ENCODE peak calls at places on chromosomes 1 and 21, in five cellular contexts. F is left ventricle myocardium inferior, S is ovary, Y is Peyer's patch, G is gastrocnemius medialis. R is an unnamed sample.

GRCh38 chr1:225691861-225692516 is 39.1 kb upstream of the ENAH start:
- DNase-seq in F (no peak), Y (no peak), S (no peak), G (no peak), R (no peak)

GRCh38 chr1:203320546-203321272 is 15.4 kb downstream of the BTG2 start:
- DNase-seq in Y (peak; percentile 95), G (peak; percentile 56), F (peak; percentile 49), S (peak; percentile 68), R (no peak)

GRCh38 chr1:203913045-203913444 is 51.6 kb downstream of the SNRPE start:
- DNase-seq in S (no peak), Y (no peak), F (no peak), G (no peak), R (no peak)

GRCh38 chr1:84635261-84635848 is 54.9 kb downstream of the SSX2IP start:
- DNase-seq in G (no peak), Y (no peak), S (no peak), F (no peak), R (no peak)

GRCh38 chr1:72915581-72915980 is 633.2 kb upstream of the NEGR1 start:
- DNase-seq in Y (no peak), G (no peak), S (no peak), F (no peak), R (no peak)

GRCh38 chr1:100924212-100924611 is 28.3 kb downstream of the SLC30A7 start:
- DNase-seq in Y (no peak), S (no peak), G (no peak), F (no peak), R (no peak)

GRCh38 chr1:233412812-233413211 is 85.3 kb downstream of the MAP3K21 start:
- DNase-seq in Y (no peak), F (no peak), S (no peak), G (no peak), R (no peak)

GRCh38 chr1:109850827-109851226 is 59.8 kb upstream of the CSF1 start:
- DNase-seq in G (no peak), Y (no peak), F (no peak), S (no peak), R (no peak)

GRCh38 chr1:184633785-184634184 is 120.9 kb downstream of the EDEM3 start:
- DNase-seq in G (no peak), Y (no peak), F (no peak), S (no peak), R (no peak)

GRCh38 chr1:233300326-233300725 is 4.8 kb upstream of the PCNX2 start:
- DNase-seq in G (no peak), Y (no peak), S (no peak), F (no peak), R (no peak)

GRCh38 chr1:45557422-45557944 is 6.9 kb downstream of the AKR1A1 start:
- DNase-seq in Y (no peak), G (peak; percentile 41), S (no peak), F (no peak), R (no peak)

GRCh38 chr1:206967096-206967851 is 3.0 kb downstream of the FCAMR start:
- DNase-seq in F (no peak), S (no peak), Y (no peak), G (no peak), R (no peak)

GRCh38 chr21:33411949-33412430 is 8.8 kb downstream of the IFNGR2 start:
- DNase-seq in F (no peak), S (peak; percentile 36), Y (no peak), G (no peak), R (no peak)

GRCh38 chr1:206513312-206514111 is 6.2 kb downstream of the RASSF5 start:
- DNase-seq in G (peak; percentile 47), Y (peak; percentile 24), S (peak; percentile 81), F (peak; percentile 70), R (peak; percentile 72)

GRCh38 chr1:246875041-246876026 is 56.4 kb downstream of the AHCTF1 start:
- DNase-seq in S (no peak), Y (no peak), F (no peak), G (no peak), R (no peak)

GRCh38 chr21:44914176-44914874 is 6.4 kb downstream of the ITGB2 start:
- DNase-seq in G (no peak), Y (peak; percentile 76), S (no peak), F (peak; percentile 50), R (no peak)

GRCh38 chr1:208007938-208008342 is 97.0 kb upstream of the CD34 start:
- DNase-seq in S (no peak), Y (no peak), F (no peak), G (no peak), R (no peak)

GRCh38 chr1:10679521-10680220 is 116.8 kb downstream of the CASZ1 start:
- DNase-seq in Y (no peak), S (no peak), F (no peak), G (no peak), R (no peak)

GRCh38 chr1:152497273-152497672 is 13.3 kb upstream of the LCE5A start:
- DNase-seq in G (no peak), Y (no peak), F (no peak), S (no peak), R (no peak)

GRCh38 chr21:45517249-45518065 is 24.8 kb downstream of the SLC19A1 start:
- DNase-seq in F (peak; percentile 13), Y (no peak), G (no peak), S (no peak), R (no peak)

GRCh38 chr1:245550702-245551008 is 395.9 kb downstream of the KIF26B start:
- DNase-seq in F (no peak), Y (no peak), S (no peak), G (no peak), R (no peak)

GRCh38 chr1:198771562-198772153 is 132.8 kb downstream of the PTPRC start:
- DNase-seq in Y (no peak), G (no peak), S (no peak), F (no peak), R (no peak)

GRCh38 chr1:220374449-220374848 is 102.2 kb upstream of the RAB3GAP2 start:
- DNase-seq in G (no peak), S (no peak), Y (no peak), F (no peak), R (no peak)

GRCh38 chr1:207239874-207240273 is 81.6 kb upstream of the CD55 start:
- DNase-seq in F (no peak), G (no peak), S (no peak), Y (no peak), R (no peak)

GRCh38 chr1:239125027-239125426 is 261.3 kb upstream of the CHRM3 start:
- DNase-seq in S (no peak), F (no peak), Y (no peak), G (no peak), R (no peak)

GRCh38 chr1:239126881-239127280 is 259.5 kb upstream of the CHRM3 start:
- DNase-seq in Y (no peak), F (no peak), S (no peak), G (no peak), R (no peak)

GRCh38 chr1:239125888-239126287 is 260.5 kb upstream of the CHRM3 start:
- DNase-seq in G (no peak), F (no peak), S (no peak), Y (no peak), R (no peak)

DNA sequence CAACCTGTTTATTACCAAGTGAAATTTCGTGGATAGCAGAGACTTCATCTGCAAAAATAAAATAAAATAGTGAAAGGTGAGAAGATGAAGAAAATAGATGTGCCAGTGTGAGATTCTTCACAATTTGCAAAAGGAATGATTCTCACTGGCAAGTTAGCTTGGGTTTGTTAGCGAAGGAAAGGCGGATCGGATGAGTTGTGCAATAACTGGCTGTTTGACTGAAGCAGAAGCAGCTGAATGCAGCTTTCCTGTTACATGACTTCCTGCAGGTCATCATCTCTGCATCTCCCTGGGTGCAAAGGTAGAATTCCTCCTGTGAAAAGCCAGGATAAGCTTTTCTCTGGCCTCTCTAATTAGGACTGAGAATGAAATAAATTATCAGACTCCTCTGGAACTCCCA is 263.1 kb upstream of the CHRM3 start:
- DNase-seq in G (no peak), Y (no peak), S (no peak), F (no peak), R (no peak)
- H3K9me3 ChIP-seq in G (no peaks in the 10 kb centered on the region), Y (no peaks in the 10 kb centered on the region), S (no peaks in the 10 kb centered on the region), F (peaks cover 6% of the 10 kb centered on the region), R (no peaks in the 10 kb centered on the region)

GRCh38 chr1:23959461-23960290 is at the start of gene PNRC2:
- DNase-seq in Y (peak; percentile 97), F (peak; percentile 97), G (peak; percentile 97), S (peak; percentile 96), R (peak; percentile 87)

GRCh38 chr1:23957096-23957495 is 2.5 kb upstream of the PNRC2 start:
- DNase-seq in S (no peak), Y (no peak), F (no peak), G (no peak), R (no peak)

GRCh38 chr1:23958810-23959460 is 693 bp upstream of the PNRC2 start:
- DNase-seq in F (peak; percentile 82), Y (peak; percentile 94), S (peak; percentile 72), G (peak; percentile 87), R (peak; percentile 87)

GRCh38 chr1:23963617-23964234 is 4.1 kb downstream of the PNRC2 start:
- DNase-seq in S (no peak), F (no peak), G (no peak), Y (no peak), R (no peak)

GRCh38 chr1:23960291-23960718 is 677 bp downstream of the PNRC2 start:
- DNase-seq in Y (no peak), S (no peak), F (no peak), G (no peak), R (no peak)
- H3K4me1 ChIP-seq in Y (peaks cover 20% of the 10 kb centered on the region), S (no peaks in the 10 kb centered on the region), F (peaks cover 77% of the 10 kb centered on the region), G (peaks cover 43% of the 10 kb centered on the region), R (peaks cover 26% of the 10 kb centered on the region)

GRCh38 chr1:53273526-53273925 is 35.2 kb upstream of the MAGOH start:
- DNase-seq in F (no peak), Y (no peak), S (no peak), G (no peak), R (no peak)

GRCh38 chr1:53270107-53270506 is 31.8 kb upstream of the MAGOH start:
- DNase-seq in S (no peak), G (no peak), F (no peak), Y (no peak), R (no peak)

GRCh38 chr1:53272349-53272748 is 34.0 kb upstream of the MAGOH start:
- DNase-seq in G (no peak), S (no peak), Y (no peak), F (no peak), R (no peak)

GRCh38 chr1:53270873-53271272 is 32.6 kb upstream of the MAGOH start:
- DNase-seq in Y (no peak), S (no peak), F (no peak), G (no peak), R (no peak)

DNA sequence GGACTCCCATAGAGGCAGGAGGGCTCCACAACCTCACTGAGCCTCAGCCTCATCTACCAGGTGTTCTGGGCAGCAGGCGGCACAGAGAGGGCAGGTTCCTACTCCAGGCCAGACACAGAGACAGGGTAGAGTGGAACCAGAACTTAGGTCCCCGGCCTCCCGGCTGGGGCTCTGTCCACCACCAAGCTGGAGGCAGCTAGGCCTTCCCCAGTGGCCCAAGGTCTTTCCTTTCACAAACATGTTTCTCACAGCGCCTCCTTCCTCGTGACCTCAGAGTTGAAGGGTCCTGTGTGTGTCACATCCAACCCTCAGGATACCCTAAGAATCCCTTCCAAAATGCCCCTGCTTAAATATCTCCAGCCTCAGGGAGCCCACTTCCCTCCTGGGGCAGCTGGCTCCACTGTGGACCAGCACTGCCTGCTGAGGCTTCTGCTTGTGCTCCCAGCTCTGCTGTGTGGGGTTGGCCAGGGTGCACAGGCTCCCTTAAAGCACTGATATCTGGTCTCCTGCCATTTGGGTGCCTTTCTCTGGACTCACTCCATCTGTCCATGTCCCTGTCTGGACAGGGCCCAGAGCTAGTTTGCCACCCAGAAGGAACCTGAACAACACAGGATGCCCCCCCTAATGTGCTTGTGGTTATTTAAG is 33.2 kb upstream of the MAGOH start:
- DNase-seq in S (no peak), F (no peak), G (no peak), Y (no peak), R (no peak)
- H3K36me3 ChIP-seq in S (no peaks in the 10 kb centered on the region), F (no peaks in the 10 kb centered on the region), G (no peaks in the 10 kb centered on the region), Y (no peaks in the 10 kb centered on the region), R (peaks cover 7% of the 10 kb centered on the region)

GRCh38 chr1:125080077-125080476 is 3895.3 kb downstream of the SRGAP2C start:
- DNase-seq in Y (no peak), G (no peak), F (no peak), S (no peak), R (no peak)
- H3K9me3 ChIP-seq in Y (no peaks in the 10 kb centered on the region), G (no peaks in the 10 kb centered on the region), F (peaks cover 93% of the 10 kb centered on the region), S (peaks cover 4% of the 10 kb centered on the region), R (peaks cover 16% of the 10 kb centered on the region)